ENCODE peak calls at places on chromosomes 12 and 14, in eight cellular contexts. S is A549, L is uterus, B is HCT116, W is endothelial cell of umbilical vein, Q is Peyer's patch, G is transverse colon, N is suprapubic skin. V is an unnamed sample. For H3K9me3, the result is how much of the 10 kb centered on the place peaks cover.

GRCh38 chr12:77116277-77116676 is 50.9 kb upstream of the E2F7 start:
- DNase-seq in N (no peak), S (no peak), W (peak), Q (no peak), L (no peak), B (no peak), G (no peak), V (no peak)

GRCh38 chr12:16229676-16230075 is 47.8 kb downstream of the SLC15A5 start:
- DNase-seq in L (no peak), N (no peak), G (no peak), Q (no peak), B (no peak), W (no peak), S (no peak), V (no peak)

GRCh38 chr12:53481957-53482586 is 17.2 kb downstream of the MAP3K12 start:
- DNase-seq in L (no peak), N (no peak), S (peak), G (no peak), Q (no peak), W (no peak), B (no peak), V (no peak)

GRCh38 chr12:3214508-3215365 is 137.6 kb downstream of the TSPAN9 start:
- DNase-seq in L (no peak), B (no peak), S (no peak), N (no peak), Q (no peak), G (no peak), W (no peak), V (no peak)

GRCh38 chr12:82874935-82875334 is 188.2 kb downstream of the TMTC2 start:
- DNase-seq in N (no peak), L (no peak), G (no peak), B (no peak), W (no peak), Q (no peak), S (no peak), V (no peak)

GRCh38 chr12:56864318-56864717 is 69.9 kb downstream of the SDR9C7 start:
- DNase-seq in N (no peak), Q (no peak), G (no peak), L (no peak), W (no peak), B (no peak), S (no peak), V (no peak)

GRCh38 chr12:50569321-50569720 is 64.5 kb downstream of the DIP2B start:
- DNase-seq in G (no peak), Q (no peak), W (peak), S (no peak), L (no peak), N (no peak), B (no peak), V (no peak)

GRCh38 chr12:14129601-14130178 is 148.3 kb upstream of the GRIN2B start:
- DNase-seq in B (no peak), S (no peak), W (no peak), G (no peak), Q (no peak), N (no peak), L (no peak), V (no peak)

GRCh38 chr12:9999016-9999415 is at the start of gene CLEC1B:
- DNase-seq in Q (no peak), L (no peak), S (no peak), N (no peak), B (no peak), W (no peak), G (no peak), V (no peak)

GRCh38 chr14:30303350-30303749 is 255.6 kb upstream of the G2E3 start:
- DNase-seq in W (no peak), B (no peak), L (no peak), Q (no peak), S (no peak), G (no peak), N (no peak), V (no peak)

GRCh38 chr12:10747730-10748129 is 24.6 kb upstream of the YBX3 start:
- DNase-seq in W (no peak), S (no peak), G (no peak), Q (no peak), N (no peak), L (no peak), B (no peak), V (no peak)

GRCh38 chr14:89394920-89395319 is 22.1 kb downstream of the FOXN3 start:
- DNase-seq in W (no peak), L (no peak), B (no peak), N (no peak), S (no peak), Q (no peak), G (no peak), V (no peak)

GRCh38 chr14:91330111-91330696 is 85.7 kb upstream of the GPR68 start:
- DNase-seq in Q (no peak), S (no peak), N (no peak), W (no peak), B (no peak), L (no peak), G (no peak), V (no peak)

GRCh38 chr14:96181188-96181762 is 23.4 kb upstream of the BDKRB2 start:
- DNase-seq in W (no peak), Q (no peak), L (no peak), S (no peak), G (no peak), B (no peak), N (no peak), V (no peak)

GRCh38 chr14:28407931-28408330 is 358.7 kb upstream of the FOXG1 start:
- DNase-seq in W (no peak), Q (no peak), B (no peak), S (no peak), N (no peak), G (no peak), L (no peak), V (no peak)

GRCh38 chr12:132143328-132144071 is 619 bp downstream of the DDX51 start:
- DNase-seq in N (peak), G (no peak), W (no peak), S (no peak), Q (no peak), L (peak), B (no peak), V (no peak)

GRCh38 chr12:99712281-99712680 is 64.7 kb downstream of the GARIN6 start:
- DNase-seq in Q (no peak), L (no peak), N (no peak), B (no peak), W (no peak), G (no peak), S (no peak), V (no peak)

GRCh38 chr12:94225924-94226630 is 77.7 kb downstream of the PLXNC1 start:
- DNase-seq in B (no peak), N (no peak), S (no peak), G (no peak), L (no peak), Q (no peak), W (no peak), V (no peak)

GRCh38 chr12:14442221-14442881 is 76.9 kb downstream of the ATF7IP start:
- DNase-seq in L (no peak), W (no peak), S (no peak), G (no peak), B (no peak), Q (no peak), N (no peak), V (no peak)

GRCh38 chr12:14171111-14171510 is 189.7 kb upstream of the GRIN2B start:
- DNase-seq in B (no peak), N (no peak), S (no peak), G (no peak), L (no peak), W (no peak), Q (no peak), V (no peak)

GRCh38 chr14:23284654-23285529 is 1.0 kb downstream of the HOMEZ start:
- DNase-seq in S (no peak), L (peak), B (no peak), N (no peak), W (no peak), G (no peak), Q (no peak), V (no peak)

GRCh38 chr14:61643546-61643945 is 51.8 kb upstream of the HIF1A start:
- DNase-seq in Q (no peak), G (no peak), L (no peak), N (no peak), S (no peak), B (no peak), W (no peak), V (no peak)

GRCh38 chr14:66381765-66382164 is 104.4 kb upstream of the CCDC196 start:
- DNase-seq in Q (no peak), N (no peak), S (no peak), B (no peak), G (no peak), W (no peak), L (no peak), V (no peak)

DNA sequence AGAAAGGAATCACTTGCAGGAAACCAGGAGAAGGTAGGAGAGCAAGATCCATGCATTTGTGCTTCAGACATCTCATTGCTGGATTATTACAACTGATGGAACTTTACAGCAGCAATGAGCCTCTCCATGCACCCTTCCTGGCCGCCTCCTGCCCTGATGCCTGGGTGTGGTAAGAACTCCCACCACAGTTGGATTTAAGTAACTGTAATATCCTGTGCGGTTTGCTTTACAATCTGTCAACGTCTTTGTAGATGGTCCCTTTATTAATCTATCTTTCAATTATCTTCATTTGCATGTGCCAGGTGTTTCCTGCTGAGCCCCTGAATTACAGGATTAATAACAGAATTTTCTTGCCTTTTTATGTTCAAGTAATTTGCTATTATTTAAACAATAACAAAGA is 1300.5 kb upstream of the TMEM132C start:
- DNase-seq in W (no peak), N (no peak), B (no peak), L (no peak), G (no peak), S (no peak), Q (no peak), V (no peak)
- H3K9me3 ChIP-seq in W (under half), N (under half), B (under half), L (under half), G (under half), S (under half), Q (under half), V (under half)

GRCh38 chr14:24366664-24367505 is 1.1 kb upstream of the NFATC4 start:
- DNase-seq in S (peak), B (peak), Q (peak), W (peak), L (peak), G (peak), N (peak), V (peak)
- TF ChIP-seq POLR2A in S (no peak), B (no peak), Q (peak), W (peak), L (peak), G (peak), N (no peak), V (no peak)

GRCh38 chr12:104586325-104587048 is 129.7 kb downstream of the CHST11 start:
- DNase-seq in B (no peak), W (no peak), S (no peak), N (no peak), L (no peak), Q (no peak), G (no peak), V (no peak)
- H3K27ac ChIP-seq in B (no peak), W (no peak), S (peak), N (no peak), L (no peak), Q (no peak), G (no peak), V (no peak)

DNA sequence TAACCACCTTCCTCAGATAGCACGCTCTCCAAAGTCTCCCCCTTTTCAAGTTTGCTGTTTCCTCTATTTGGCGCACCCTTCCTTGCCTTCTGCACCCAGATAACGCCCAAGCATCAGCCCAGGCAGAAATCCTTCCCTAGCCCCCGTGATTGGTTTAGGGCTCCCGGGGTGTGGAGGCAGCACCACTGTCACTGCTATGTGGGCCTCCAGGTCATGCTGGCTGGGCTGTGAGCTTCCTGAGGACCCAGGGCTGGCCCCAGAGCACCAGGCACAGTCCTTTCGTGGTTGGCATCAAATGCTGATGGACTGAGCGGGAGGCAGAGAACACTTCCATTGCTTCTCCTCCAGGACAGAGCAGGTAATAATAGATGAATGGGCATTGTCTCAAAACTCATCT is 311.4 kb downstream of the BCL11B start:
- DNase-seq in W (no peak), L (no peak), Q (no peak), S (no peak), N (no peak), B (no peak), G (no peak), V (no peak)
- H3K9me3 ChIP-seq in W (under half), L (under half), Q (under half), S (under half), N (under half), B (under half), G (under half), V (under half)

DNA sequence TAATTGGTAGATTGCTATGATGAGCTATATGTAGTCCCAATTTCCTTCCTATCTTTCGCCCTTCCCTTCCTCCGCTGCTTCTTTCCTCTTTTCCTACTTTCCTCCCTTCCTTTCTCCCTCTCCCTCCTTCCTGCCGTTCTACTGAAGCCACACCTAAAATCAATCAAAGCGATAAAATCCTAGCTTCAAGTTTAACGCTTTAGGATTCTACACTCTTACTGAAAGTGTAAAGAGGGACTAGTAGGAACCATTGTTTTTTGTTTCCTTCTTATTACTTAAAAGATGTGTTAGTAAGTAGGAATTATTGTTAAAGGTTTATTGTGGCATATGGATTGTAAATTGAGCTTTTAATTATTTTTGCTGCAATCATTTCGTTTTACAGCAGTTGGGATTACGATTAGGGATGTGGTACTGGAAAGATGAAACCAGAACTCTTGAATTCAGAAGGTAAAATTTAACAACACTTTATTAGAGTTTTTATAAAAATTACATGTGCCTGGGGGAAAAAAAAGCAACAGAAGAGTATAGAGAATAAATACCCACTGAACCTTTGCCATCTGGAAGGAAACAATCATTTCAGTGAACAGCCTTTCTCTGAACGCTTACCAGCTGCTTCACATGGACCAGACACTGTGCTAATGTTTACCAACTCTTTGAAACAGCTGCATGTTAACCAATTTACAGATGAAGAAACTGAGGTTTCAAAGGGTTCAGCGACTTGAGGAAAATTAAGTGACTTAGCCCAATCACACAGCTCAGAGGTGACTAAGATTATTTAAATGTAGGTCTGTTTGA is 975 bp downstream of the PPP1R36 start:
- DNase-seq in B (no peak), Q (no peak), S (no peak), L (no peak), N (no peak), W (no peak), G (no peak), V (no peak)
- TF ChIP-seq POLR2A in B (no peak), Q (no peak), S (no peak), L (no peak), N (no peak), W (no peak), G (no peak), V (no peak)

GRCh38 chr12:51905507-51906438 is 1.5 kb upstream of the ACVRL1 start:
- DNase-seq in N (peak), B (no peak), W (peak), L (peak), S (no peak), Q (peak), G (peak), V (no peak)

GRCh38 chr12:51906452-51907082 is 737 bp upstream of the ACVRL1 start:
- DNase-seq in L (no peak), W (no peak), N (peak), S (no peak), Q (no peak), G (no peak), B (no peak), V (no peak)

GRCh38 chr12:51908876-51909592 is 1.7 kb downstream of the ACVRL1 start:
- DNase-seq in W (no peak), S (no peak), N (no peak), Q (no peak), G (no peak), L (no peak), B (no peak), V (no peak)

GRCh38 chr12:51907083-51907863 is at the start of gene ACVRL1:
- DNase-seq in W (peak), Q (no peak), G (peak), S (no peak), N (no peak), L (no peak), B (no peak), V (no peak)

GRCh38 chr12:51907864-51908425 is 641 bp downstream of the ACVRL1 start:
- DNase-seq in B (no peak), S (no peak), Q (no peak), G (no peak), L (no peak), W (peak), N (no peak), V (no peak)
- H3K27ac ChIP-seq in B (no peak), S (no peak), Q (peak), G (peak), L (peak), W (peak), N (peak), V (peak)

DNA sequence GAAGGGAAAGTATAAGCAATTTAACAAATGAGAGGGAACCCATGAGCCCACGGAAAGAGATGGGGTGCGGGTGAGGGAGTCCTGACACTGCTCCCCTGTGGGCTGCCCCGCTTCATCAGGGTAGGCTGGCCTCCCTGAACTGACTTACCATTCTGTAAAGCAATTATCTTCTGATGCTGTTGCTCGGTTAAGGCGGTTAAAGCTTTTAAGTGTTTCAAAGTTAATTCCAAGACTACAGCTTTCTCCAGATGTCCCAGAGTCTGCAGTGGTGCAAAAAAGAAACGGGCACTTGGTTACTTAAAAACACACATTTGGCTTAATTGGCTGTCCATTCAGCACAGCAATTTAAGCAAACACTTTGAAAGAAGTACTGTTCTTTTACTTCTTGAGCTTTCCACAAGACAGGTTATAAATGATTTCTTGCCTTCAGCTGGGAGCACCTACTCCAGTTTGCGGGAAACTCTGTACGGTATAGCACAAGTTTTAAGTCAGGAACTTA is 1.3 kb downstream of the BHLHE41 start:
- DNase-seq in L (no peak), S (no peak), Q (no peak), B (no peak), W (peak), N (no peak), G (no peak), V (no peak)
- H3K9me3 ChIP-seq in L (under half), S (under half), Q (under half), B (under half), W (under half), N (under half), G (under half), V (under half)

GRCh38 chr12:108635201-108635996 is 1.7 kb upstream of the SELPLG start:
- DNase-seq in Q (peak), W (no peak), L (no peak), G (peak), B (no peak), S (no peak), N (peak), V (no peak)
- TF ChIP-seq POLR2A in Q (no peak), W (no peak), L (no peak), G (peak), B (no peak), S (no peak), N (no peak), V (no peak)

V was measured in esophagus squamous epithelium.